ENCODE peak calls at places on chromosomes 4 and X, in four cellular contexts. One of them, this sample, is unnamed.

GRCh38 chrX:27680726-27681125 is 90.6 kb downstream of the DCAF8L2 start:
- DNase-seq in NCI-H748 treated with DMSO at 0.1 percent for 48 hours: no peak
- DNase-seq in stimulated activated CD4-positive, alpha-beta T cell treated with anti-CD3 and anti-CD28 coated beads, Interleukin-4, amount 100 ng/mL, for 48 hours: no peak
- DNase-seq in upper lobe of right lung: no peak
- DNase-seq in this sample: no peak

GRCh38 chrX:30275498-30275897 is 28.6 kb downstream of the MAGEB1 start:
- DNase-seq in NCI-H748 treated with DMSO at 0.1 percent for 48 hours: no peak
- DNase-seq in stimulated activated CD4-positive, alpha-beta T cell treated with anti-CD3 and anti-CD28 coated beads, Interleukin-4, amount 100 ng/mL, for 48 hours: no peak
- DNase-seq in upper lobe of right lung: no peak
- DNase-seq in this sample: no peak

GRCh38 chrX:68139791-68140190 is 293.5 kb downstream of the OPHN1 start:
- DNase-seq in NCI-H748 treated with DMSO at 0.1 percent for 48 hours: no peak
- DNase-seq in stimulated activated CD4-positive, alpha-beta T cell treated with anti-CD3 and anti-CD28 coated beads, Interleukin-4, amount 100 ng/mL, for 48 hours: no peak
- DNase-seq in upper lobe of right lung: no peak
- DNase-seq in this sample: no peak

GRCh38 chr4:145553375-145553774 is 65.8 kb upstream of the MMAA start:
- DNase-seq in NCI-H748 treated with DMSO at 0.1 percent for 48 hours: no peak
- DNase-seq in stimulated activated CD4-positive, alpha-beta T cell treated with anti-CD3 and anti-CD28 coated beads, Interleukin-4, amount 100 ng/mL, for 48 hours: no peak
- DNase-seq in upper lobe of right lung: no peak
- DNase-seq in this sample: no peak

GRCh38 chr4:144611850-144612249 is 34.1 kb upstream of the HHIP start:
- DNase-seq in NCI-H748 treated with DMSO at 0.1 percent for 48 hours: no peak
- DNase-seq in stimulated activated CD4-positive, alpha-beta T cell treated with anti-CD3 and anti-CD28 coated beads, Interleukin-4, amount 100 ng/mL, for 48 hours: no peak
- DNase-seq in upper lobe of right lung: no peak
- DNase-seq in this sample: no peak

GRCh38 chrX:31099536-31100090 is 27.8 kb upstream of the FTHL17 start:
- DNase-seq in NCI-H748 treated with DMSO at 0.1 percent for 48 hours: no peak
- DNase-seq in stimulated activated CD4-positive, alpha-beta T cell treated with anti-CD3 and anti-CD28 coated beads, Interleukin-4, amount 100 ng/mL, for 48 hours: peak; percentile 25
- DNase-seq in upper lobe of right lung: no peak
- DNase-seq in this sample: no peak

GRCh38 chrX:154300815-154301214 is 5.2 kb downstream of the TKTL1 start:
- DNase-seq in NCI-H748 treated with DMSO at 0.1 percent for 48 hours: no peak
- DNase-seq in stimulated activated CD4-positive, alpha-beta T cell treated with anti-CD3 and anti-CD28 coated beads, Interleukin-4, amount 100 ng/mL, for 48 hours: no peak
- DNase-seq in upper lobe of right lung: no peak
- DNase-seq in this sample: no peak

GRCh38 chr4:71564775-71565174 is 219.1 kb downstream of the GC start:
- DNase-seq in NCI-H748 treated with DMSO at 0.1 percent for 48 hours: no peak
- DNase-seq in stimulated activated CD4-positive, alpha-beta T cell treated with anti-CD3 and anti-CD28 coated beads, Interleukin-4, amount 100 ng/mL, for 48 hours: no peak
- DNase-seq in upper lobe of right lung: no peak
- DNase-seq in this sample: no peak

GRCh38 chr4:33930497-33930896 is 2313.8 kb downstream of the ARAP2 start:
- DNase-seq in NCI-H748 treated with DMSO at 0.1 percent for 48 hours: no peak
- DNase-seq in stimulated activated CD4-positive, alpha-beta T cell treated with anti-CD3 and anti-CD28 coated beads, Interleukin-4, amount 100 ng/mL, for 48 hours: no peak
- DNase-seq in upper lobe of right lung: no peak
- DNase-seq in this sample: no peak

GRCh38 chr4:57051100-57051499 is 59.1 kb downstream of the IGFBP7 start:
- DNase-seq in NCI-H748 treated with DMSO at 0.1 percent for 48 hours: no peak
- DNase-seq in stimulated activated CD4-positive, alpha-beta T cell treated with anti-CD3 and anti-CD28 coated beads, Interleukin-4, amount 100 ng/mL, for 48 hours: no peak
- DNase-seq in upper lobe of right lung: no peak
- DNase-seq in this sample: no peak

GRCh38 chr4:75634951-75635350 is 4.6 kb upstream of the CDKL2 start:
- DNase-seq in NCI-H748 treated with DMSO at 0.1 percent for 48 hours: no peak
- DNase-seq in stimulated activated CD4-positive, alpha-beta T cell treated with anti-CD3 and anti-CD28 coated beads, Interleukin-4, amount 100 ng/mL, for 48 hours: no peak
- DNase-seq in upper lobe of right lung: no peak
- DNase-seq in this sample: no peak

GRCh38 chrX:2389324-2389723 is 111.5 kb downstream of the DHRSX start:
- DNase-seq in NCI-H748 treated with DMSO at 0.1 percent for 48 hours: no peak
- DNase-seq in stimulated activated CD4-positive, alpha-beta T cell treated with anti-CD3 and anti-CD28 coated beads, Interleukin-4, amount 100 ng/mL, for 48 hours: no peak
- DNase-seq in upper lobe of right lung: no peak
- DNase-seq in this sample: no peak

GRCh38 chr4:8109406-8110065 is 49.1 kb downstream of the ABLIM2 start:
- DNase-seq in NCI-H748 treated with DMSO at 0.1 percent for 48 hours: no peak
- DNase-seq in stimulated activated CD4-positive, alpha-beta T cell treated with anti-CD3 and anti-CD28 coated beads, Interleukin-4, amount 100 ng/mL, for 48 hours: no peak
- DNase-seq in upper lobe of right lung: no peak
- DNase-seq in this sample: no peak

GRCh38 chr4:79476196-79476595 is 68.2 kb upstream of the GK2 start:
- DNase-seq in NCI-H748 treated with DMSO at 0.1 percent for 48 hours: no peak
- DNase-seq in stimulated activated CD4-positive, alpha-beta T cell treated with anti-CD3 and anti-CD28 coated beads, Interleukin-4, amount 100 ng/mL, for 48 hours: no peak
- DNase-seq in upper lobe of right lung: no peak
- DNase-seq in this sample: no peak

GRCh38 chr4:153089781-153090180 is 114.5 kb upstream of the TRIM2 start:
- DNase-seq in NCI-H748 treated with DMSO at 0.1 percent for 48 hours: no peak
- DNase-seq in stimulated activated CD4-positive, alpha-beta T cell treated with anti-CD3 and anti-CD28 coated beads, Interleukin-4, amount 100 ng/mL, for 48 hours: no peak
- DNase-seq in upper lobe of right lung: no peak
- DNase-seq in this sample: no peak

GRCh38 chrX:13055486-13055885 is 11.1 kb upstream of the FAM9C start:
- DNase-seq in NCI-H748 treated with DMSO at 0.1 percent for 48 hours: no peak
- DNase-seq in stimulated activated CD4-positive, alpha-beta T cell treated with anti-CD3 and anti-CD28 coated beads, Interleukin-4, amount 100 ng/mL, for 48 hours: no peak
- DNase-seq in upper lobe of right lung: no peak
- DNase-seq in this sample: no peak

GRCh38 chrX:7346021-7346420 is 198.1 kb upstream of the PUDP start:
- DNase-seq in NCI-H748 treated with DMSO at 0.1 percent for 48 hours: no peak
- DNase-seq in stimulated activated CD4-positive, alpha-beta T cell treated with anti-CD3 and anti-CD28 coated beads, Interleukin-4, amount 100 ng/mL, for 48 hours: no peak
- DNase-seq in upper lobe of right lung: no peak
- DNase-seq in this sample: no peak

GRCh38 chr4:58658701-58659100 is 1548.5 kb upstream of the IGFBP7 start:
- DNase-seq in NCI-H748 treated with DMSO at 0.1 percent for 48 hours: no peak
- DNase-seq in stimulated activated CD4-positive, alpha-beta T cell treated with anti-CD3 and anti-CD28 coated beads, Interleukin-4, amount 100 ng/mL, for 48 hours: no peak
- DNase-seq in upper lobe of right lung: no peak
- DNase-seq in this sample: no peak

GRCh38 chr4:53150631-53151488 is 215.0 kb downstream of the SCFD2 start:
- DNase-seq in NCI-H748 treated with DMSO at 0.1 percent for 48 hours: no peak
- DNase-seq in stimulated activated CD4-positive, alpha-beta T cell treated with anti-CD3 and anti-CD28 coated beads, Interleukin-4, amount 100 ng/mL, for 48 hours: no peak
- DNase-seq in upper lobe of right lung: no peak
- DNase-seq in this sample: no peak

GRCh38 chr4:11765849-11766453 is 337.3 kb upstream of the HS3ST1 start:
- DNase-seq in NCI-H748 treated with DMSO at 0.1 percent for 48 hours: peak; percentile 18
- DNase-seq in stimulated activated CD4-positive, alpha-beta T cell treated with anti-CD3 and anti-CD28 coated beads, Interleukin-4, amount 100 ng/mL, for 48 hours: peak; percentile 2
- DNase-seq in upper lobe of right lung: no peak
- DNase-seq in this sample: peak; percentile 31

GRCh38 chrX:149504226-149504914 is 736 bp downstream of the IDS start:
- DNase-seq in NCI-H748 treated with DMSO at 0.1 percent for 48 hours: peak; percentile 53
- DNase-seq in stimulated activated CD4-positive, alpha-beta T cell treated with anti-CD3 and anti-CD28 coated beads, Interleukin-4, amount 100 ng/mL, for 48 hours: peak; percentile 47
- DNase-seq in upper lobe of right lung: peak; percentile 66
- DNase-seq in this sample: peak; percentile 71

GRCh38 chrX:41827886-41828285 is 95.5 kb downstream of the CASK start:
- DNase-seq in NCI-H748 treated with DMSO at 0.1 percent for 48 hours: no peak
- DNase-seq in stimulated activated CD4-positive, alpha-beta T cell treated with anti-CD3 and anti-CD28 coated beads, Interleukin-4, amount 100 ng/mL, for 48 hours: no peak
- DNase-seq in upper lobe of right lung: no peak
- DNase-seq in this sample: no peak

GRCh38 chr4:165418116-165418515 is 39.3 kb downstream of the CPE start:
- DNase-seq in NCI-H748 treated with DMSO at 0.1 percent for 48 hours: no peak
- DNase-seq in stimulated activated CD4-positive, alpha-beta T cell treated with anti-CD3 and anti-CD28 coated beads, Interleukin-4, amount 100 ng/mL, for 48 hours: no peak
- DNase-seq in upper lobe of right lung: no peak
- DNase-seq in this sample: no peak

GRCh38 chr4:158157412-158157811 is 15.4 kb downstream of the GASK1B start:
- DNase-seq in NCI-H748 treated with DMSO at 0.1 percent for 48 hours: no peak
- DNase-seq in stimulated activated CD4-positive, alpha-beta T cell treated with anti-CD3 and anti-CD28 coated beads, Interleukin-4, amount 100 ng/mL, for 48 hours: no peak
- DNase-seq in upper lobe of right lung: no peak
- DNase-seq in this sample: no peak

GRCh38 chrX:114766541-114766940 is 182.7 kb downstream of the HTR2C start:
- DNase-seq in NCI-H748 treated with DMSO at 0.1 percent for 48 hours: no peak
- DNase-seq in stimulated activated CD4-positive, alpha-beta T cell treated with anti-CD3 and anti-CD28 coated beads, Interleukin-4, amount 100 ng/mL, for 48 hours: no peak
- DNase-seq in upper lobe of right lung: no peak
- DNase-seq in this sample: no peak

GRCh38 chr4:97513917-97514316 is 629.4 kb downstream of the STPG2 start:
- DNase-seq in NCI-H748 treated with DMSO at 0.1 percent for 48 hours: no peak
- DNase-seq in stimulated activated CD4-positive, alpha-beta T cell treated with anti-CD3 and anti-CD28 coated beads, Interleukin-4, amount 100 ng/mL, for 48 hours: no peak
- DNase-seq in upper lobe of right lung: no peak
- DNase-seq in this sample: no peak

GRCh38 chr4:15234101-15234500 is 193.7 kb upstream of the C1QTNF7 start:
- DNase-seq in NCI-H748 treated with DMSO at 0.1 percent for 48 hours: no peak
- DNase-seq in stimulated activated CD4-positive, alpha-beta T cell treated with anti-CD3 and anti-CD28 coated beads, Interleukin-4, amount 100 ng/mL, for 48 hours: no peak
- DNase-seq in upper lobe of right lung: no peak
- DNase-seq in this sample: no peak